ENCODE peak calls at places on chromosomes 6 and 20, in nine cellular contexts. X, D, P, F, L, U, T, R and K are unnamed samples.

GRCh38 chr6:75472885-75473284 is 20.7 kb downstream of the FILIP1 start:
- DNase-seq in L (no peak), D (no peak), T (no peak), R (no peak), U (no peak), F (no peak), X (no peak), P (no peak), K (no peak)

GRCh38 chr6:109241199-109241598 is 141.1 kb downstream of the CD164 start:
- DNase-seq in L (no peak), F (no peak), R (no peak), D (no peak), U (peak; percentile 53), P (no peak), T (no peak), X (peak; percentile 30), K (no peak)

GRCh38 chr6:100121854-100122609 is 128.0 kb upstream of the MCHR2 start:
- DNase-seq in X (no peak), R (no peak), U (peak; percentile 40), L (no peak), T (no peak), D (no peak), P (no peak), F (no peak), K (no peak)

GRCh38 chr6:123745877-123746276 is 57.8 kb upstream of the NKAIN2 start:
- DNase-seq in P (no peak), L (no peak), D (no peak), X (no peak), R (peak; percentile 10), F (no peak), U (peak; percentile 2), T (peak; percentile 12), K (no peak)

GRCh38 chr6:90993771-90994170 is 406.9 kb upstream of the MAP3K7 start:
- DNase-seq in D (no peak), T (no peak), U (no peak), P (no peak), R (no peak), X (no peak), F (no peak), L (no peak), K (no peak)

GRCh38 chr6:37481793-37482192 is 17.9 kb downstream of the CCDC167 start:
- DNase-seq in R (no peak), F (no peak), X (no peak), U (no peak), P (no peak), L (no peak), D (no peak), T (no peak), K (no peak)

GRCh38 chr20:18835850-18836249 is 22.3 kb downstream of the SCP2D1 start:
- DNase-seq in F (no peak), X (no peak), T (no peak), U (no peak), D (no peak), P (no peak), L (no peak), R (no peak), K (no peak)

GRCh38 chr20:33165416-33166055 is 2.4 kb upstream of the BPIFA2 start:
- DNase-seq in X (no peak), T (no peak), L (no peak), U (no peak), D (no peak), P (no peak), F (no peak), R (no peak), K (no peak)

GRCh38 chr20:25022680-25023079 is 30.1 kb upstream of the APMAP start:
- DNase-seq in L (peak; percentile 71), R (no peak), X (no peak), D (no peak), P (no peak), U (no peak), F (no peak), T (no peak), K (peak; percentile 75)

GRCh38 chr6:117601811-117602150 is 530 bp downstream of the GOPC start:
- DNase-seq in F (peak; percentile 31), P (no peak), R (no peak), L (peak; percentile 39), D (peak; percentile 6), X (no peak), T (peak; percentile 1), U (no peak), K (peak; percentile 47)